ENCODE peak calls at places on chromosomes 11 and 22, in four cellular contexts. One of them, this sample, is unnamed.
A peak's percentile ranks its signal among the peaks of the same experiment; 100 is the strongest.

GRCh38 chr22:37674951-37675929 is at the start of gene LGALS1:
- DNase-seq in HepG2: peak; percentile 81
- DNase-seq in A549: peak; percentile 65
- DNase-seq in IMR-90: peak; percentile 97
- DNase-seq in this sample: peak; percentile 95

GRCh38 chr11:86919557-86920210 is 35.5 kb downstream of the FZD4 start:
- DNase-seq in HepG2: peak; percentile 43
- DNase-seq in A549: peak; percentile 57
- DNase-seq in IMR-90: peak; percentile 81
- DNase-seq in this sample: peak; percentile 55

GRCh38 chr11:61108847-61109585 is 6.7 kb downstream of the CD5 start:
- DNase-seq in HepG2: no peak
- DNase-seq in A549: no peak
- DNase-seq in IMR-90: no peak
- DNase-seq in this sample: no peak

GRCh38 chr22:21064917-21065864 is 19.4 kb downstream of the LRRC74B start:
- DNase-seq in HepG2: no peak
- DNase-seq in A549: no peak
- DNase-seq in IMR-90: no peak
- DNase-seq in this sample: no peak

GRCh38 chr11:111088872-111089271 is 156.7 kb upstream of the POU2AF2 start:
- DNase-seq in HepG2: no peak
- DNase-seq in A549: no peak
- DNase-seq in IMR-90: no peak
- DNase-seq in this sample: no peak

GRCh38 chr22:47165998-47166397 is 403.5 kb downstream of the TBC1D22A start:
- DNase-seq in HepG2: no peak
- DNase-seq in A549: no peak
- DNase-seq in IMR-90: no peak
- DNase-seq in this sample: no peak

GRCh38 chr22:33405194-33405593 is 347.0 kb upstream of the SYN3 start:
- DNase-seq in HepG2: no peak
- DNase-seq in A549: no peak
- DNase-seq in IMR-90: no peak
- DNase-seq in this sample: no peak

GRCh38 chr11:101407324-101407723 is 176.5 kb downstream of the TRPC6 start:
- DNase-seq in HepG2: no peak
- DNase-seq in A549: no peak
- DNase-seq in IMR-90: peak; percentile 36
- DNase-seq in this sample: no peak

GRCh38 chr22:24153353-24153752 is 27.9 kb upstream of the SUSD2 start:
- DNase-seq in HepG2: no peak
- DNase-seq in A549: no peak
- DNase-seq in IMR-90: peak; percentile 69
- DNase-seq in this sample: no peak

GRCh38 chr11:100445231-100445735 is 241.8 kb upstream of the ARHGAP42 start:
- DNase-seq in HepG2: no peak
- DNase-seq in A549: no peak
- DNase-seq in IMR-90: no peak
- DNase-seq in this sample: no peak

GRCh38 chr11:122900803-122901202 is 18.2 kb downstream of the JHY start:
- DNase-seq in HepG2: no peak
- DNase-seq in A549: no peak
- DNase-seq in IMR-90: peak; percentile 28
- DNase-seq in this sample: no peak

GRCh38 chr11:1353383-1354124 is 36.2 kb upstream of the BRSK2 start:
- DNase-seq in HepG2: no peak
- DNase-seq in A549: no peak
- DNase-seq in IMR-90: no peak
- DNase-seq in this sample: no peak

GRCh38 chr11:45285931-45286632 is at the start of gene SYT13:
- DNase-seq in HepG2: no peak
- DNase-seq in A549: peak; percentile 62
- DNase-seq in IMR-90: no peak
- DNase-seq in this sample: no peak

GRCh38 chr11:45290586-45290985 is 4.4 kb upstream of the SYT13 start:
- DNase-seq in HepG2: no peak
- DNase-seq in A549: no peak
- DNase-seq in IMR-90: no peak
- DNase-seq in this sample: no peak

GRCh38 chr11:45288395-45288794 is 2.3 kb upstream of the SYT13 start:
- DNase-seq in HepG2: no peak
- DNase-seq in A549: no peak
- DNase-seq in IMR-90: no peak
- DNase-seq in this sample: no peak

GRCh38 chr11:45287316-45287903 is 1.3 kb upstream of the SYT13 start:
- DNase-seq in HepG2: no peak
- DNase-seq in A549: no peak
- DNase-seq in IMR-90: no peak
- DNase-seq in this sample: no peak

DNA sequence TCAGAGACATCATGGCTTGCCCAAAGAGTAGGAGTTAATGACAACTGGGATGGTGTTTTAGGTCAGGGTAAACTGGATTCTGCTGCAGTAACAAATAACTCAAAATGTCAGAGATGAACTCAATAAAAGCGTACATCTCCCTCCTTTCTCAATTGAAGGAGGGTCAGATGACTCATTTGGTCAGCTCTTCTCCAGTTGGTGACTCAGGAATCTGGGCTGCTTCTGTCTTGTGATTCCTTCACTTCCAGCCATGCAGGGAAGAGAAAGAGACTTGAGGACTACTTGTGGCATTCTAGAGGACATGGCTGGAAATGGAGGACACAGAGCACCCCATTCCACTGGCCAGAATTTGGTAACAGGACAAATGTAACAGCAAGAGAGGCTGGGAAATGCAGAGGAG is 3.2 kb upstream of the SYT13 start:
- DNase-seq in HepG2: no peak
- DNase-seq in A549: peak; percentile 57
- DNase-seq in IMR-90: peak; percentile 65
- DNase-seq in this sample: no peak
- TF ChIP-seq MAZ in HepG2: no peak
- TF ChIP-seq MAZ in A549: no peak
- TF ChIP-seq MAZ in IMR-90: no peak
- TF ChIP-seq MAZ in this sample: no peak

DNA sequence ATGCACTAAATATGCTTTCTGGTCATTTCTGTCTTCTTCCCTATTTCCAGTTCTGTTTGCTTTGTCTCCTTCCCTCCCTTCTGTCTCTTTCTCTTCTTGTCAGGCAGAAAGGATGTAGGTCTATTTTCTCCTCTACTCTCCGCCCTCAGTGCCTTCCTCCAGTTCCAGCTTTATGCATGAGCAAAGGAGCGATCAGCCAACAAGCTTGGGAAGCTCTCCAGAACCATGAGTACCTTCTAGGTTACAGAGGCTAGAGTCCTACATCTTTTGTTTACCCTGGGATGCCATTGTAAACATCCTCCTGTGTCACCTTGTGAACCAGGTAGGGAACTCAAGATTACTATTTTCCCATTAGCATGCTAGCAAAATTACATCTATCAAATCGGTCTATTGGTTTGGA is 7.9 kb upstream of the SPON1 start:
- DNase-seq in HepG2: no peak
- DNase-seq in A549: no peak
- DNase-seq in IMR-90: no peak
- DNase-seq in this sample: no peak
- TF ChIP-seq MAZ in HepG2: no peak
- TF ChIP-seq MAZ in A549: no peak
- TF ChIP-seq MAZ in IMR-90: no peak
- TF ChIP-seq MAZ in this sample: no peak

GRCh38 chr11:7321708-7322448 is 70.2 kb downstream of the SYT9 start:
- DNase-seq in HepG2: no peak
- DNase-seq in A549: no peak
- DNase-seq in IMR-90: no peak
- DNase-seq in this sample: no peak

GRCh38 chr11:7314811-7315604 is 63.3 kb downstream of the SYT9 start:
- DNase-seq in HepG2: no peak
- DNase-seq in A549: no peak
- DNase-seq in IMR-90: no peak
- DNase-seq in this sample: no peak

GRCh38 chr11:7319501-7319900 is 67.8 kb downstream of the SYT9 start:
- DNase-seq in HepG2: no peak
- DNase-seq in A549: no peak
- DNase-seq in IMR-90: no peak
- DNase-seq in this sample: no peak
- TF ChIP-seq MAZ in HepG2: no peak
- TF ChIP-seq MAZ in A549: no peak
- TF ChIP-seq MAZ in IMR-90: no peak
- TF ChIP-seq MAZ in this sample: no peak

GRCh38 chr11:117983163-117983475 is 3.1 kb upstream of the IL10RA start:
- DNase-seq in HepG2: no peak
- DNase-seq in A549: no peak
- DNase-seq in IMR-90: no peak
- DNase-seq in this sample: no peak

GRCh38 chr11:117986981-117987495 is 844 bp downstream of the IL10RA start:
- DNase-seq in HepG2: no peak
- DNase-seq in A549: no peak
- DNase-seq in IMR-90: no peak
- DNase-seq in this sample: no peak

GRCh38 chr11:117984471-117984870 is 1.7 kb upstream of the IL10RA start:
- DNase-seq in HepG2: no peak
- DNase-seq in A549: no peak
- DNase-seq in IMR-90: no peak
- DNase-seq in this sample: no peak

GRCh38 chr11:117989351-117990102 is 3.3 kb downstream of the IL10RA start:
- DNase-seq in HepG2: no peak
- DNase-seq in A549: no peak
- DNase-seq in IMR-90: no peak
- DNase-seq in this sample: no peak

DNA sequence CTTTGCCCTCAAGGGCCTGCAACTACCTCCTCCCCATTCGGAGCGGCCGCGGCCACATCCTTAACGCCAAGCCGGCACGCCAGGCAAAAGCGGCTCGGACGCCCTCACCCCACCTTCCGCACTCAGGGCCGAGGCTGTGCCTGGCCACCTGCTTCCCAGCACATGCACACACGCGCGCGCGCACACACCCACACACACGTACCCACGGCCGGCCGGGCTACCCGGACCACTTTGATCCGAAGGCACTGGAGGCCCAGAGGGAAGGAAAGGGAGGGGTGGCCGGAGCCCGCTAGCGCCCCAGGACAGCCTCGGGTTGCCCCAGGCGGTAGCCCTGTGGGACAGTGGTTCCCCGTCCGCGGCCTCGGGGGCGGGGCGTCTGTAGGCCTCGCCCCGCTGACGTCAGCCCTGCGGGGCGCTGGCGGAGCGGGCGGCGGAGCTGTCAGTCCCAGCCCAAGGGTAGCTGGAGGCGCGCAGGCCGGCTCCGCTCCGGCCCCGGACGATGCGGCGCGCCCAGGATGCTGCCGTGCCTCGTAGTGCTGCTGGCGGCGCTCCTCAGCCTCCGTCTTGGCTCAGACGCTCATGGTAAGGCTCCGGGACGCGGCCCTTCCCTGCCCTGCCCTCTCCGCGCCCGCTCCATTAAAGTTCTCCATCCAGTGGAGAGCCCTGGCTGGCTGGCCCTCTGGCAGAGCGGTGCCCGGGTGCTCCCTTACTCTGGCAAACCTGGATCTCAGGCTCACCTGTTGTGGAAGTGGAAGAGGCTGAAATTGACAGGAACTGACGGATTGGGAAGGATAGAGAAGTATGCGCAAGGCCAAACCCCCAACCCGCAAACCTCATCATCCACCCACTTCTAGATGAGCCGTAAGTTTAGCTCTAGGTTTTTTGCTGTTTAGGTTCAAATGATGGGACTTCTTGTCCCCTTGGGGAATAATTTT is at the start of gene IL10RA:
- DNase-seq in HepG2: peak; percentile 8
- DNase-seq in A549: peak; percentile 71
- DNase-seq in IMR-90: peak; percentile 20
- DNase-seq in this sample: peak; percentile 96
- TF ChIP-seq MAZ in HepG2: no peak
- TF ChIP-seq MAZ in A549: no peak
- TF ChIP-seq MAZ in IMR-90: no peak
- TF ChIP-seq MAZ in this sample: peak; percentile 74

DNA sequence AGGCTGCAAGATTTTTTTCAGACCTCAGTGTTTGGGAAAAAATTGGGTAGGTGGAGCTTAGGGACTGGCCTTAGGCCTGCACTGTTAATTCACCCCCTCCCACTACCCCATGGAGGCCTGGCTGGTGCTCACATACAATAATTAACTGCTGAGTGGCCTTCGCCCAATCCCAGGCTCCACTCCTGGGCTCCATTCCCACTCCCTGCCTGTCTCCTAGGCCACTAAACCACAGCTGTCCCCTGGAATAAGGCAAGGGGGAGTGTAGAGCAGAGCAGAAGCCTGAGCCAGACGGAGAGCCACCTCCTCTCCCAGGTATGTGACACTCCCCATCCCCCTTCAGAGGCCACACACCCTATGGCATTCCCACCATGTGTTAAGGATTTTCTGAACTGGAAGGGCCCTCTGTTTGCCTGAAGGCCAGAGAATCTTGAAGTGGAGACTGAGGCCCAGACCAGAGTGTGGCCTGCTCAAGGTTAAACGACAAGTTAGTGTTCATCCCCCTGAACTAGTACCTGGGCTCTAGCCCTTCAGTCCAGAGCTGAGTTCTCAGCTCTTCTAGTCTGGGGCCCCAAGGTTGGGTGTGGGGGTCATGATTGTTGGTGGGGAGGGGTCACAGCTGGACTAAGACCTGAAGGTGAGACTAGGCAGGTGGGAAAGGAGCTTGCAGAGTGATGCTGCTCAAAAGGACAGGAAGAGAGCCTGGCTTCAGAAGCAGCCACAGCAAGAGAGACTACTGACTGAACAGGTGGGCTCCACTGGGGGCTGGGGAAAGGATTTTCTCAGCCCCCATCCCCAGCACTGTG is 2.3 kb upstream of the FOLR1 start:
- DNase-seq in HepG2: no peak
- DNase-seq in A549: no peak
- DNase-seq in IMR-90: no peak
- DNase-seq in this sample: no peak
- TF ChIP-seq MAZ in HepG2: no peak
- TF ChIP-seq MAZ in A549: no peak
- TF ChIP-seq MAZ in IMR-90: no peak
- TF ChIP-seq MAZ in this sample: no peak

GRCh38 chr11:95790933-95791247 is 592 bp downstream of the CEP57 start:
- DNase-seq in HepG2: peak; percentile 82
- DNase-seq in A549: peak; percentile 10
- DNase-seq in IMR-90: peak; percentile 64
- DNase-seq in this sample: peak; percentile 63
- TF ChIP-seq MAZ in HepG2: no peak
- TF ChIP-seq MAZ in A549: no peak
- TF ChIP-seq MAZ in IMR-90: no peak
- TF ChIP-seq MAZ in this sample: no peak

GRCh38 chr11:9759519-9760179 is 95.8 kb downstream of the SWAP70 start:
- DNase-seq in HepG2: peak; percentile 52
- DNase-seq in A549: peak; percentile 93
- DNase-seq in IMR-90: peak; percentile 100
- DNase-seq in this sample: peak; percentile 42

GRCh38 chr11:9756461-9756860 is 92.6 kb downstream of the SWAP70 start:
- DNase-seq in HepG2: no peak
- DNase-seq in A549: no peak
- DNase-seq in IMR-90: no peak
- DNase-seq in this sample: no peak

GRCh38 chr11:9756878-9757277 is 93.0 kb downstream of the SWAP70 start:
- DNase-seq in HepG2: no peak
- DNase-seq in A549: no peak
- DNase-seq in IMR-90: no peak
- DNase-seq in this sample: no peak

GRCh38 chr11:9758676-9759518 is 95.0 kb downstream of the SWAP70 start:
- DNase-seq in HepG2: peak; percentile 53
- DNase-seq in A549: peak; percentile 71
- DNase-seq in IMR-90: peak; percentile 64
- DNase-seq in this sample: peak; percentile 66

GRCh38 chr11:9757809-9758675 is 94.2 kb downstream of the SWAP70 start:
- DNase-seq in HepG2: peak; percentile 63
- DNase-seq in A549: peak; percentile 92
- DNase-seq in IMR-90: peak; percentile 72
- DNase-seq in this sample: peak; percentile 99
- TF ChIP-seq MAZ in HepG2: peak; percentile 49
- TF ChIP-seq MAZ in A549: no peak
- TF ChIP-seq MAZ in IMR-90: peak; percentile 81
- TF ChIP-seq MAZ in this sample: no peak